ENCODE peak calls at places on chromosomes 7 and 10, in four cellular contexts. One of them, this sample, is unnamed.

GRCh38 chr10:21020545-21020944 is 123.4 kb upstream of the NEBL start:
- DNase-seq in CD8-positive, alpha-beta memory T cell: no peak
- DNase-seq in IMR-90: no peak
- DNase-seq in immature natural killer cell: peak
- DNase-seq in this sample: no peak

GRCh38 chr10:16521311-16522016 is at the start of gene C1QL3:
- DNase-seq in immature natural killer cell: peak
- DNase-seq in IMR-90: peak
- DNase-seq in CD8-positive, alpha-beta memory T cell: no peak
- DNase-seq in this sample: peak

GRCh38 chr7:94400643-94401042 is 5.9 kb downstream of the COL1A2 start:
- DNase-seq in IMR-90: no peak
- DNase-seq in immature natural killer cell: no peak
- DNase-seq in CD8-positive, alpha-beta memory T cell: no peak
- DNase-seq in this sample: no peak

GRCh38 chr10:75414527-75414926 is 13.0 kb upstream of the ZNF503 start:
- DNase-seq in immature natural killer cell: no peak
- DNase-seq in CD8-positive, alpha-beta memory T cell: no peak
- DNase-seq in IMR-90: no peak
- DNase-seq in this sample: no peak

GRCh38 chr7:142459557-142459963 is 201.7 kb upstream of the PRSS58 start:
- DNase-seq in immature natural killer cell: peak
- DNase-seq in IMR-90: peak
- DNase-seq in CD8-positive, alpha-beta memory T cell: peak
- DNase-seq in this sample: no peak

GRCh38 chr7:55065079-55065478 is 46.3 kb downstream of the EGFR start:
- DNase-seq in IMR-90: peak
- DNase-seq in CD8-positive, alpha-beta memory T cell: no peak
- DNase-seq in immature natural killer cell: no peak
- DNase-seq in this sample: no peak

GRCh38 chr10:127012071-127012768 is 107.0 kb downstream of the DOCK1 start:
- DNase-seq in CD8-positive, alpha-beta memory T cell: no peak
- DNase-seq in immature natural killer cell: no peak
- DNase-seq in IMR-90: no peak
- DNase-seq in this sample: no peak

GRCh38 chr7:129702761-129703338 is 91.3 kb downstream of the NRF1 start:
- DNase-seq in CD8-positive, alpha-beta memory T cell: no peak
- DNase-seq in immature natural killer cell: no peak
- DNase-seq in IMR-90: no peak
- DNase-seq in this sample: no peak

GRCh38 chr7:5692112-5692844 is 89.2 kb downstream of the RNF216 start:
- DNase-seq in IMR-90: peak
- DNase-seq in immature natural killer cell: no peak
- DNase-seq in CD8-positive, alpha-beta memory T cell: no peak
- DNase-seq in this sample: no peak

GRCh38 chr7:116395125-116395791 is 104.3 kb upstream of the CAV2 start:
- DNase-seq in immature natural killer cell: no peak
- DNase-seq in CD8-positive, alpha-beta memory T cell: no peak
- DNase-seq in IMR-90: peak
- DNase-seq in this sample: no peak

GRCh38 chr7:156515911-156516790 is 124.4 kb upstream of the RNF32 start:
- DNase-seq in immature natural killer cell: no peak
- DNase-seq in CD8-positive, alpha-beta memory T cell: no peak
- DNase-seq in IMR-90: no peak
- DNase-seq in this sample: no peak

GRCh38 chr7:13144622-13145021 is 457.2 kb downstream of the ARL4A start:
- DNase-seq in CD8-positive, alpha-beta memory T cell: no peak
- DNase-seq in IMR-90: peak
- DNase-seq in immature natural killer cell: no peak
- DNase-seq in this sample: no peak

GRCh38 chr10:75736889-75737610 is 305.6 kb downstream of the LRMDA start:
- DNase-seq in immature natural killer cell: no peak
- DNase-seq in CD8-positive, alpha-beta memory T cell: no peak
- DNase-seq in IMR-90: no peak
- DNase-seq in this sample: no peak

GRCh38 chr10:17387861-17388503 is 66.4 kb downstream of the ST8SIA6 start:
- DNase-seq in immature natural killer cell: no peak
- DNase-seq in IMR-90: no peak
- DNase-seq in CD8-positive, alpha-beta memory T cell: no peak
- DNase-seq in this sample: no peak

This sample was measured in naive B cell.